ENCODE peak calls at places on chromosomes 7 and 10, in ten cellular contexts. N, G, W, A, O, I, C, U, K and T are unnamed samples.

GRCh38 chr7:143974457-143974856 is 19.8 kb downstream of the OR2F1 start:
- DNase-seq in G (no peak), A (no peak), O (no peak), U (no peak), W (no peak), I (no peak), N (no peak), K (no peak), C (peak), T (no peak)

GRCh38 chr10:69855346-69856163 is 53.8 kb downstream of the COL13A1 start:
- DNase-seq in K (no peak), C (no peak), N (no peak), W (no peak), G (no peak), O (no peak), I (no peak), U (no peak), A (no peak), T (no peak)

GRCh38 chr7:41711283-41712064 is 8.6 kb upstream of the INHBA start:
- DNase-seq in U (no peak), C (peak), O (no peak), K (no peak), G (no peak), W (no peak), I (peak), A (no peak), N (no peak), T (no peak)

GRCh38 chr7:155437836-155438235 is 20.1 kb upstream of the EN2 start:
- DNase-seq in A (no peak), G (no peak), W (no peak), K (no peak), O (no peak), I (no peak), N (no peak), C (no peak), U (no peak), T (no peak)

GRCh38 chr10:44830022-44830421 is 81.1 kb upstream of the TMEM72 start:
- DNase-seq in A (no peak), N (no peak), I (no peak), U (no peak), K (no peak), O (no peak), W (no peak), C (no peak), G (no peak), T (no peak)

GRCh38 chr10:110852255-110852896 is 19.4 kb upstream of the PDCD4 start:
- DNase-seq in G (peak), A (no peak), I (no peak), C (peak), N (no peak), K (no peak), U (no peak), O (no peak), W (peak), T (peak)

GRCh38 chr10:132533571-132534260 is 3.9 kb upstream of the INPP5A start:
- DNase-seq in G (no peak), I (no peak), W (no peak), C (no peak), U (no peak), N (no peak), K (no peak), O (no peak), A (no peak), T (peak)

GRCh38 chr10:130128922-130129321 is 7.3 kb upstream of the GLRX3 start:
- DNase-seq in G (no peak), K (no peak), C (no peak), A (no peak), I (no peak), W (no peak), O (no peak), N (no peak), U (no peak), T (no peak)

GRCh38 chr10:11192304-11193018 is 174.8 kb downstream of the CELF2 start:
- DNase-seq in I (no peak), K (no peak), G (no peak), U (no peak), W (no peak), O (no peak), C (no peak), A (no peak), N (no peak), T (no peak)

GRCh38 chr7:114865564-114865963 is 56.3 kb upstream of the MDFIC start:
- DNase-seq in G (peak), O (peak), I (peak), W (peak), U (peak), N (peak), C (peak), K (peak), A (peak), T (peak)